ENCODE peak calls at places on chromosomes 16 and 17, in seven cellular contexts. One of them, this sample, is unnamed.
A peak's percentile ranks its signal among the peaks of the same experiment; 100 is the strongest.

GRCh38 chr17:35345926-35346771 is 27.3 kb downstream of the SLFN11 start:
- DNase-seq in type B pancreatic cell: no peak
- DNase-seq in activated T-helper 9 cell treated with anti-CD3 and anti-CD28 coated beads, Interleukin-2, amount 50 U/mL, for 16 hours: no peak
- DNase-seq in lung: peak; percentile 75
- DNase-seq in activated T-cell treated with anti-CD3 and anti-CD28 coated beads for 4 hours: no peak
- DNase-seq in CD4-positive, alpha-beta memory T cell: peak; percentile 41
- DNase-seq in T follicular helper cell: peak; percentile 7
- DNase-seq in this sample: peak; percentile 24

GRCh38 chr16:25006504-25007055 is 8.6 kb downstream of the ARHGAP17 start:
- DNase-seq in T follicular helper cell: no peak
- DNase-seq in lung: no peak
- DNase-seq in CD4-positive, alpha-beta memory T cell: no peak
- DNase-seq in activated T-helper 9 cell treated with anti-CD3 and anti-CD28 coated beads, Interleukin-2, amount 50 U/mL, for 16 hours: no peak
- DNase-seq in activated T-cell treated with anti-CD3 and anti-CD28 coated beads for 4 hours: no peak
- DNase-seq in type B pancreatic cell: no peak
- DNase-seq in this sample: peak; percentile 74

GRCh38 chr17:59762022-59762825 is 54.8 kb downstream of the VMP1 start:
- DNase-seq in lung: no peak
- DNase-seq in CD4-positive, alpha-beta memory T cell: no peak
- DNase-seq in T follicular helper cell: no peak
- DNase-seq in activated T-helper 9 cell treated with anti-CD3 and anti-CD28 coated beads, Interleukin-2, amount 50 U/mL, for 16 hours: no peak
- DNase-seq in activated T-cell treated with anti-CD3 and anti-CD28 coated beads for 4 hours: no peak
- DNase-seq in type B pancreatic cell: no peak
- DNase-seq in this sample: peak; percentile 87

GRCh38 chr17:17032131-17032692 is 10.0 kb upstream of the MPRIP start:
- DNase-seq in lung: no peak
- DNase-seq in CD4-positive, alpha-beta memory T cell: no peak
- DNase-seq in activated T-cell treated with anti-CD3 and anti-CD28 coated beads for 4 hours: no peak
- DNase-seq in activated T-helper 9 cell treated with anti-CD3 and anti-CD28 coated beads, Interleukin-2, amount 50 U/mL, for 16 hours: no peak
- DNase-seq in T follicular helper cell: no peak
- DNase-seq in type B pancreatic cell: no peak
- DNase-seq in this sample: peak; percentile 78

GRCh38 chr17:82559779-82560642 is 40.5 kb downstream of the FOXK2 start:
- DNase-seq in activated T-helper 9 cell treated with anti-CD3 and anti-CD28 coated beads, Interleukin-2, amount 50 U/mL, for 16 hours: no peak
- DNase-seq in T follicular helper cell: no peak
- DNase-seq in activated T-cell treated with anti-CD3 and anti-CD28 coated beads for 4 hours: no peak
- DNase-seq in CD4-positive, alpha-beta memory T cell: no peak
- DNase-seq in lung: no peak
- DNase-seq in type B pancreatic cell: no peak
- DNase-seq in this sample: no peak

GRCh38 chr17:81534157-81535006 is 6.2 kb downstream of the FSCN2 start:
- DNase-seq in CD4-positive, alpha-beta memory T cell: no peak
- DNase-seq in activated T-helper 9 cell treated with anti-CD3 and anti-CD28 coated beads, Interleukin-2, amount 50 U/mL, for 16 hours: no peak
- DNase-seq in type B pancreatic cell: no peak
- DNase-seq in activated T-cell treated with anti-CD3 and anti-CD28 coated beads for 4 hours: no peak
- DNase-seq in lung: no peak
- DNase-seq in T follicular helper cell: no peak
- DNase-seq in this sample: no peak

GRCh38 chr17:76899414-76899813 is 31.2 kb downstream of the MGAT5B start:
- DNase-seq in activated T-helper 9 cell treated with anti-CD3 and anti-CD28 coated beads, Interleukin-2, amount 50 U/mL, for 16 hours: no peak
- DNase-seq in type B pancreatic cell: no peak
- DNase-seq in lung: no peak
- DNase-seq in T follicular helper cell: no peak
- DNase-seq in activated T-cell treated with anti-CD3 and anti-CD28 coated beads for 4 hours: no peak
- DNase-seq in CD4-positive, alpha-beta memory T cell: no peak
- DNase-seq in this sample: no peak

GRCh38 chr16:48382131-48382530 is 3.1 kb downstream of the SIAH1 start:
- DNase-seq in activated T-helper 9 cell treated with anti-CD3 and anti-CD28 coated beads, Interleukin-2, amount 50 U/mL, for 16 hours: no peak
- DNase-seq in lung: no peak
- DNase-seq in T follicular helper cell: no peak
- DNase-seq in activated T-cell treated with anti-CD3 and anti-CD28 coated beads for 4 hours: no peak
- DNase-seq in CD4-positive, alpha-beta memory T cell: no peak
- DNase-seq in type B pancreatic cell: no peak
- DNase-seq in this sample: no peak

GRCh38 chr16:4213721-4214120 is 28.2 kb downstream of the SRL start:
- DNase-seq in lung: no peak
- DNase-seq in activated T-cell treated with anti-CD3 and anti-CD28 coated beads for 4 hours: no peak
- DNase-seq in activated T-helper 9 cell treated with anti-CD3 and anti-CD28 coated beads, Interleukin-2, amount 50 U/mL, for 16 hours: no peak
- DNase-seq in T follicular helper cell: no peak
- DNase-seq in type B pancreatic cell: no peak
- DNase-seq in CD4-positive, alpha-beta memory T cell: no peak
- DNase-seq in this sample: peak; percentile 25

GRCh38 chr16:19168173-19169080 is at the start of gene SYT17:
- DNase-seq in CD4-positive, alpha-beta memory T cell: no peak
- DNase-seq in type B pancreatic cell: no peak
- DNase-seq in activated T-cell treated with anti-CD3 and anti-CD28 coated beads for 4 hours: no peak
- DNase-seq in T follicular helper cell: no peak
- DNase-seq in activated T-helper 9 cell treated with anti-CD3 and anti-CD28 coated beads, Interleukin-2, amount 50 U/mL, for 16 hours: no peak
- DNase-seq in lung: peak; percentile 34
- DNase-seq in this sample: no peak

GRCh38 chr17:47728214-47728877 is 4.7 kb upstream of the TBX21 start:
- DNase-seq in CD4-positive, alpha-beta memory T cell: no peak
- DNase-seq in activated T-helper 9 cell treated with anti-CD3 and anti-CD28 coated beads, Interleukin-2, amount 50 U/mL, for 16 hours: no peak
- DNase-seq in lung: no peak
- DNase-seq in type B pancreatic cell: no peak
- DNase-seq in T follicular helper cell: no peak
- DNase-seq in activated T-cell treated with anti-CD3 and anti-CD28 coated beads for 4 hours: no peak
- DNase-seq in this sample: no peak

GRCh38 chr16:20313741-20314140 is 13.6 kb downstream of the GP2 start:
- DNase-seq in activated T-helper 9 cell treated with anti-CD3 and anti-CD28 coated beads, Interleukin-2, amount 50 U/mL, for 16 hours: no peak
- DNase-seq in type B pancreatic cell: no peak
- DNase-seq in activated T-cell treated with anti-CD3 and anti-CD28 coated beads for 4 hours: no peak
- DNase-seq in CD4-positive, alpha-beta memory T cell: no peak
- DNase-seq in T follicular helper cell: no peak
- DNase-seq in lung: no peak
- DNase-seq in this sample: no peak

GRCh38 chr17:77129568-77130301 is 11.0 kb upstream of the SEC14L1 start:
- DNase-seq in CD4-positive, alpha-beta memory T cell: no peak
- DNase-seq in activated T-cell treated with anti-CD3 and anti-CD28 coated beads for 4 hours: no peak
- DNase-seq in type B pancreatic cell: no peak
- DNase-seq in activated T-helper 9 cell treated with anti-CD3 and anti-CD28 coated beads, Interleukin-2, amount 50 U/mL, for 16 hours: no peak
- DNase-seq in T follicular helper cell: no peak
- DNase-seq in lung: no peak
- DNase-seq in this sample: peak; percentile 55

GRCh38 chr17:36506249-36506826 is 19.9 kb downstream of the ZNHIT3 start:
- DNase-seq in activated T-cell treated with anti-CD3 and anti-CD28 coated beads for 4 hours: no peak
- DNase-seq in T follicular helper cell: no peak
- DNase-seq in CD4-positive, alpha-beta memory T cell: no peak
- DNase-seq in lung: no peak
- DNase-seq in type B pancreatic cell: no peak
- DNase-seq in activated T-helper 9 cell treated with anti-CD3 and anti-CD28 coated beads, Interleukin-2, amount 50 U/mL, for 16 hours: no peak
- DNase-seq in this sample: no peak

This sample was measured in iris pigment epithelial cell.